ENCODE peak calls at places on chromosomes 11 and 22, in five cellular contexts. One of them, this sample, is unnamed.

GRCh38 chr11:75667268-75667830 is 1.5 kb downstream of the MAP6 start:
- DNase-seq in adrenal gland: peak; percentile 44
- DNase-seq in heart left ventricle: peak; percentile 33
- DNase-seq in GM23338: peak; percentile 67
- DNase-seq in IMR-90: no peak
- DNase-seq in this sample: no peak

GRCh38 chr11:10484461-10485180 is 29.6 kb downstream of the AMPD3 start:
- DNase-seq in GM23338: no peak
- DNase-seq in IMR-90: no peak
- DNase-seq in heart left ventricle: no peak
- DNase-seq in adrenal gland: no peak
- DNase-seq in this sample: no peak

GRCh38 chr11:19094859-19095258 is 22.1 kb upstream of the ZDHHC13 start:
- DNase-seq in GM23338: no peak
- DNase-seq in IMR-90: no peak
- DNase-seq in adrenal gland: no peak
- DNase-seq in heart left ventricle: no peak
- DNase-seq in this sample: no peak

GRCh38 chr11:132444891-132445290 is 1074.5 kb downstream of the NTM start:
- DNase-seq in IMR-90: no peak
- DNase-seq in GM23338: no peak
- DNase-seq in adrenal gland: no peak
- DNase-seq in heart left ventricle: no peak
- DNase-seq in this sample: no peak

GRCh38 chr11:114165326-114166230 is 106.1 kb downstream of the ZBTB16 start:
- DNase-seq in GM23338: no peak
- DNase-seq in heart left ventricle: no peak
- DNase-seq in adrenal gland: no peak
- DNase-seq in IMR-90: no peak
- DNase-seq in this sample: no peak

GRCh38 chr22:28904211-28904808 is 20.9 kb downstream of the ZNRF3 start:
- DNase-seq in IMR-90: peak; percentile 66
- DNase-seq in adrenal gland: no peak
- DNase-seq in GM23338: no peak
- DNase-seq in heart left ventricle: no peak
- DNase-seq in this sample: no peak

GRCh38 chr11:10605941-10606381 is 37.5 kb upstream of the LYVE1 start:
- DNase-seq in heart left ventricle: peak; percentile 66
- DNase-seq in IMR-90: peak; percentile 87
- DNase-seq in GM23338: peak; percentile 55
- DNase-seq in adrenal gland: no peak
- DNase-seq in this sample: no peak

GRCh38 chr11:69008774-69009440 is 4.1 kb downstream of the MRGPRF start:
- DNase-seq in adrenal gland: no peak
- DNase-seq in heart left ventricle: peak; percentile 49
- DNase-seq in GM23338: no peak
- DNase-seq in IMR-90: peak; percentile 99
- DNase-seq in this sample: peak; percentile 81

GRCh38 chr11:111920908-111921307 is 2.2 kb downstream of the C11orf52 start:
- DNase-seq in GM23338: no peak
- DNase-seq in heart left ventricle: no peak
- DNase-seq in adrenal gland: no peak
- DNase-seq in IMR-90: no peak
- DNase-seq in this sample: no peak

GRCh38 chr22:37501610-37502341 is 15.6 kb upstream of the MFNG start:
- DNase-seq in adrenal gland: peak; percentile 83
- DNase-seq in heart left ventricle: peak; percentile 85
- DNase-seq in IMR-90: peak; percentile 93
- DNase-seq in GM23338: no peak
- DNase-seq in this sample: peak; percentile 99

GRCh38 chr11:116723511-116723910 is 49.3 kb downstream of the BUD13 start:
- DNase-seq in GM23338: no peak
- DNase-seq in IMR-90: no peak
- DNase-seq in adrenal gland: no peak
- DNase-seq in heart left ventricle: no peak
- DNase-seq in this sample: no peak

GRCh38 chr11:45610627-45611026 is 54.8 kb downstream of the CHST1 start:
- DNase-seq in adrenal gland: no peak
- DNase-seq in heart left ventricle: no peak
- DNase-seq in IMR-90: no peak
- DNase-seq in GM23338: no peak
- DNase-seq in this sample: no peak

GRCh38 chr11:134021326-134021725 is 47.5 kb upstream of the JAM3 start:
- DNase-seq in IMR-90: no peak
- DNase-seq in GM23338: no peak
- DNase-seq in heart left ventricle: no peak
- DNase-seq in adrenal gland: no peak
- DNase-seq in this sample: no peak

GRCh38 chr11:40202569-40202968 is 1256.9 kb downstream of the LRRC4C start:
- DNase-seq in IMR-90: no peak
- DNase-seq in adrenal gland: no peak
- DNase-seq in heart left ventricle: no peak
- DNase-seq in GM23338: peak; percentile 27
- DNase-seq in this sample: no peak

GRCh38 chr22:45336971-45337431 is 27.3 kb downstream of the FAM118A start:
- DNase-seq in IMR-90: no peak
- DNase-seq in GM23338: no peak
- DNase-seq in heart left ventricle: peak; percentile 78
- DNase-seq in adrenal gland: peak; percentile 72
- DNase-seq in this sample: no peak

GRCh38 chr11:9263840-9264380 is 1.2 kb downstream of the DENND5A start:
- DNase-seq in adrenal gland: no peak
- DNase-seq in GM23338: no peak
- DNase-seq in IMR-90: peak; percentile 30
- DNase-seq in heart left ventricle: no peak
- DNase-seq in this sample: no peak

GRCh38 chr11:79461144-79461543 is 20.3 kb upstream of the TENM4 start:
- DNase-seq in IMR-90: peak; percentile 51
- DNase-seq in heart left ventricle: peak; percentile 25
- DNase-seq in adrenal gland: no peak
- DNase-seq in GM23338: peak; percentile 71
- DNase-seq in this sample: no peak

GRCh38 chr22:25567305-25567704 is 2.8 kb downstream of the GRK3 start:
- DNase-seq in IMR-90: no peak
- DNase-seq in heart left ventricle: no peak
- DNase-seq in GM23338: no peak
- DNase-seq in adrenal gland: no peak
- DNase-seq in this sample: no peak

GRCh38 chr22:19440411-19441195 is 6.9 kb downstream of the C22orf39 start:
- DNase-seq in adrenal gland: no peak
- DNase-seq in IMR-90: no peak
- DNase-seq in GM23338: no peak
- DNase-seq in heart left ventricle: no peak
- DNase-seq in this sample: no peak

GRCh38 chr22:32578752-32579151 is 104.1 kb downstream of the FBXO7 start:
- DNase-seq in heart left ventricle: no peak
- DNase-seq in IMR-90: no peak
- DNase-seq in GM23338: no peak
- DNase-seq in adrenal gland: no peak
- DNase-seq in this sample: no peak

GRCh38 chr11:11620251-11620965 is 1.4 kb downstream of the GALNT18 start:
- DNase-seq in IMR-90: peak; percentile 12
- DNase-seq in adrenal gland: peak; percentile 37
- DNase-seq in GM23338: peak; percentile 66
- DNase-seq in heart left ventricle: peak; percentile 51
- DNase-seq in this sample: peak; percentile 45

GRCh38 chr11:32090774-32091370 is at the start of gene RCN1:
- DNase-seq in GM23338: peak; percentile 93
- DNase-seq in heart left ventricle: peak; percentile 79
- DNase-seq in adrenal gland: peak; percentile 54
- DNase-seq in IMR-90: peak; percentile 86
- DNase-seq in this sample: peak; percentile 45

GRCh38 chr11:104965735-104966134 is 2.6 kb downstream of the CASP4 start:
- DNase-seq in adrenal gland: no peak
- DNase-seq in GM23338: no peak
- DNase-seq in heart left ventricle: no peak
- DNase-seq in IMR-90: no peak
- DNase-seq in this sample: no peak

GRCh38 chr11:13668102-13668956 is at the start of gene FAR1:
- DNase-seq in IMR-90: peak; percentile 99
- DNase-seq in GM23338: peak; percentile 98
- DNase-seq in heart left ventricle: peak; percentile 98
- DNase-seq in adrenal gland: peak; percentile 98
- DNase-seq in this sample: peak; percentile 99

GRCh38 chr11:3147257-3147619 is 17.9 kb downstream of the OSBPL5 start:
- DNase-seq in adrenal gland: no peak
- DNase-seq in GM23338: no peak
- DNase-seq in heart left ventricle: no peak
- DNase-seq in IMR-90: no peak
- DNase-seq in this sample: no peak

GRCh38 chr22:23036684-23037428 is 33.5 kb upstream of the GNAZ start:
- DNase-seq in IMR-90: peak; percentile 41
- DNase-seq in GM23338: no peak
- DNase-seq in adrenal gland: peak; percentile 32
- DNase-seq in heart left ventricle: no peak
- DNase-seq in this sample: peak; percentile 17

GRCh38 chr11:1458340-1459218 is 28.0 kb downstream of the MOB2 start:
- DNase-seq in IMR-90: peak; percentile 2
- DNase-seq in GM23338: peak; percentile 44
- DNase-seq in heart left ventricle: peak; percentile 48
- DNase-seq in adrenal gland: peak; percentile 59
- DNase-seq in this sample: peak; percentile 52

GRCh38 chr11:110901441-110901840 is 189.2 kb upstream of the ARHGAP20 start:
- DNase-seq in GM23338: no peak
- DNase-seq in adrenal gland: no peak
- DNase-seq in IMR-90: no peak
- DNase-seq in heart left ventricle: no peak
- DNase-seq in this sample: no peak

GRCh38 chr11:95715777-95716241 is 73.8 kb downstream of the FAM76B start:
- DNase-seq in IMR-90: no peak
- DNase-seq in heart left ventricle: no peak
- DNase-seq in GM23338: peak; percentile 9
- DNase-seq in adrenal gland: no peak
- DNase-seq in this sample: no peak

GRCh38 chr11:49208006-49208721 is at the start of gene FOLH1:
- DNase-seq in adrenal gland: peak; percentile 14
- DNase-seq in GM23338: peak; percentile 74
- DNase-seq in IMR-90: no peak
- DNase-seq in heart left ventricle: peak; percentile 21
- DNase-seq in this sample: peak; percentile 96
- H3K4me3 ChIP-seq in adrenal gland: no peak within 1 kb of the TSS
- H3K4me3 ChIP-seq in GM23338: peak within 1 kb of the TSS; percentile 78
- H3K4me3 ChIP-seq in IMR-90: no peak within 1 kb of the TSS
- H3K4me3 ChIP-seq in heart left ventricle: peak within 1 kb of the TSS; percentile 23
- H3K4me3 ChIP-seq in this sample: peak within 1 kb of the TSS; percentile 93

GRCh38 chr11:100905684-100906083 is 218.6 kb downstream of the ARHGAP42 start:
- DNase-seq in heart left ventricle: no peak
- DNase-seq in IMR-90: no peak
- DNase-seq in GM23338: no peak
- DNase-seq in adrenal gland: no peak
- DNase-seq in this sample: no peak

GRCh38 chr11:100908746-100909145 is 220.9 kb downstream of the PGR start:
- DNase-seq in adrenal gland: no peak
- DNase-seq in heart left ventricle: no peak
- DNase-seq in IMR-90: peak; percentile 52
- DNase-seq in GM23338: no peak
- DNase-seq in this sample: no peak

GRCh38 chr11:100914415-100914814 is 215.2 kb downstream of the PGR start:
- DNase-seq in heart left ventricle: no peak
- DNase-seq in IMR-90: no peak
- DNase-seq in GM23338: peak; percentile 45
- DNase-seq in adrenal gland: no peak
- DNase-seq in this sample: no peak

DNA sequence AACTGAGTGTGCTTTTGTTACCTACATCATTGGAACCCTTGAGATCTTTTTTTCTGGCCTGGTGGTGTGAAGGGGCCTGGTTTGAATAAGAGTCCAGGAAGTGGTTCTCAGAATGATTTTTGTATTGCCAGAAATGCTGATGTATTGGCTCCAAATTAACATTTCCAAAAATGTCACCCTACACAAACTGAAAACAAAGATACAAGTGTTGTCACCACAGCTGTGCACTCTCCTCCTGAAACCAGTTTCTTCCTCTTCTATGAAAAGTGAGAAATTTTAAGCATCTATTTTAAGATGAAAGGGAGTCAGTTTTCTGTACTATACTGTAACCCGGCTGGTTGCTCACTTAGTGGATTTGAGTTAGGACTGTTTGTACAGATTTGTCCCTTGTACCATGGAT is 218.8 kb downstream of the PGR start:
- DNase-seq in IMR-90: no peak
- DNase-seq in GM23338: no peak
- DNase-seq in heart left ventricle: no peak
- DNase-seq in adrenal gland: no peak
- DNase-seq in this sample: no peak
- H3K27ac ChIP-seq in IMR-90: no peak overlapping the region
- H3K27ac ChIP-seq in GM23338: no peak overlapping the region
- H3K27ac ChIP-seq in heart left ventricle: no peak overlapping the region
- H3K27ac ChIP-seq in adrenal gland: no peak overlapping the region
- H3K27ac ChIP-seq in this sample: no peak overlapping the region

DNA sequence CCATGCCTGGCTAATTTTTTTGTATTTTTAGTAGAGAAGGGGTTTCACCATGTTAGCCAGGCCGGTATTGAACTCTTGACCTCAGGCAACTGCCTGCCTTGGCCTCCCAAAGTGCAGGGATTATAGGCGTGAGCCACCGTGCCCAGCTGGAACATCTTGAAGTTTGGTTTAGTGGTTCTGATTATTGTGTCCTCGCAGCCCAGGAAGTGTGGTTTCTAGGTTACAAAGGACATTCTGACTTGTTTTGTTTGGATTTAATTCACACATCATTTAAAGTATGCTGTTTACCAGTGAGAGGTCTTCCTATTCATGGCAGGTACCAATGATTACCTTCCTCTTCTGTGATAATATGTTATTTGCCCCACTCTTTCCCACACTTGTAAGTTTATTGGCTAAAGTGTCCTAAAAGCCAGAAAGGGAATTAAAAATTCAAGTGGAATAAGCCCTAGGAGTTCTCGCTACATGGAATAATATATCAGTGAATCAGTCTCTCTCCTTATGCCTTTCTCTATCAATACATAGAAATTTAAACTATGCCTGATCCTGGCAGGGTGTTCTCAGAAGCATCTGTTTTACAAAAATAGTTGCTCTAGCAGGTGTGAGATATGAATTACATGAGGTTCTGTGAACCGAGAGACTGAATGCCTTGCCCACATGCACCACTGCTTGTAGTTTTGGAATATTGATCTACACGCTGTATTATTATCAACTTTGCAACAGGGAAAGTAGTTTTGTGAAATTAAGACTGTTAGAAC is 263.1 kb downstream of the DDX10 start:
- DNase-seq in IMR-90: peak; percentile 20
- DNase-seq in GM23338: no peak
- DNase-seq in heart left ventricle: no peak
- DNase-seq in adrenal gland: no peak
- DNase-seq in this sample: no peak
- H3K4me1 ChIP-seq in IMR-90: peaks cover 13% of the 10 kb centered on the region
- H3K4me1 ChIP-seq in GM23338: peaks cover 9% of the 10 kb centered on the region
- H3K4me1 ChIP-seq in heart left ventricle: no peaks in the 10 kb centered on the region
- H3K4me1 ChIP-seq in adrenal gland: no peaks in the 10 kb centered on the region
- H3K4me1 ChIP-seq in this sample: no peaks in the 10 kb centered on the region

DNA sequence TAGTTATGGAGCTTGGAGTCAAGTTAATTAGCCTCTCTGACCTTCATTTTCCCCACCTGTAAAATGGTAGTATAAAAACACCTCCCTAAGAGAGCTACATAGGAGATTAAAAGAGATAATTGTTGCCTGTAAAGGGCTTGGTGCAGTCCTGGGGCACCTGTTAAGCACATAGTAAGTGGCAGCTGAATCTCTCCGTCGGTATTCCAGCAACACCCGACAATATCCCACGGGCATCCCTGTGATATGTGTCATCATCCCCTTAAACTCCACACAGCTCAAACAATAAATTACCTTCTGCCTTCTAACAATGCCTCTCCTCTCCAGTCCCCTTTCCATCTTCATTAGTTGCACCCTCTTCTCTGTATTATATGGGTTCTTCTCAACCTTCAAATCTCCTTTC is 121.5 kb downstream of the C11orf91 start:
- DNase-seq in GM23338: no peak
- DNase-seq in heart left ventricle: no peak
- DNase-seq in adrenal gland: no peak
- DNase-seq in IMR-90: no peak
- DNase-seq in this sample: no peak
- H3K4me3 ChIP-seq in GM23338: no peak overlapping the region
- H3K4me3 ChIP-seq in heart left ventricle: no peak overlapping the region
- H3K4me3 ChIP-seq in adrenal gland: no peak overlapping the region
- H3K4me3 ChIP-seq in IMR-90: no peak overlapping the region
- H3K4me3 ChIP-seq in this sample: no peak overlapping the region

This sample was measured in small intestine.